ENCODE peak calls at places on chromosome 18, in nine cellular contexts. One of them, this sample, is unnamed.

GRCh38 chr18:37512400-37512799 is 53.2 kb downstream of the CELF4 start:
- DNase-seq in DND-41: no peak
- DNase-seq in GM12865: no peak
- DNase-seq in astrocyte of the spinal cord: no peak
- DNase-seq in prostate gland: no peak
- DNase-seq in mucosa of descending colon: no peak
- DNase-seq in AG10803: no peak
- DNase-seq in fibroblast of lung: no peak
- DNase-seq in hepatocyte: no peak
- DNase-seq in this sample: no peak

GRCh38 chr18:9095297-9096012 is 7.0 kb upstream of the NDUFV2 start:
- DNase-seq in DND-41: peak; percentile 38
- DNase-seq in GM12865: peak; percentile 85
- DNase-seq in astrocyte of the spinal cord: no peak
- DNase-seq in prostate gland: no peak
- DNase-seq in mucosa of descending colon: no peak
- DNase-seq in AG10803: no peak
- DNase-seq in fibroblast of lung: peak; percentile 43
- DNase-seq in hepatocyte: peak; percentile 24
- DNase-seq in this sample: no peak

GRCh38 chr18:22983175-22983574 is 50.0 kb downstream of the RBBP8 start:
- DNase-seq in DND-41: no peak
- DNase-seq in GM12865: peak; percentile 24
- DNase-seq in astrocyte of the spinal cord: peak; percentile 66
- DNase-seq in prostate gland: no peak
- DNase-seq in mucosa of descending colon: no peak
- DNase-seq in AG10803: peak; percentile 69
- DNase-seq in fibroblast of lung: peak; percentile 47
- DNase-seq in hepatocyte: peak; percentile 35
- DNase-seq in this sample: peak; percentile 5

GRCh38 chr18:3207565-3207964 is 12.2 kb downstream of the MYOM1 start:
- DNase-seq in DND-41: no peak
- DNase-seq in GM12865: no peak
- DNase-seq in astrocyte of the spinal cord: no peak
- DNase-seq in prostate gland: no peak
- DNase-seq in mucosa of descending colon: no peak
- DNase-seq in AG10803: no peak
- DNase-seq in fibroblast of lung: no peak
- DNase-seq in hepatocyte: peak; percentile 40
- DNase-seq in this sample: no peak

GRCh38 chr18:12278765-12279682 is 24.9 kb downstream of the CIDEA start:
- DNase-seq in DND-41: no peak
- DNase-seq in GM12865: no peak
- DNase-seq in astrocyte of the spinal cord: peak; percentile 98
- DNase-seq in prostate gland: peak; percentile 31
- DNase-seq in mucosa of descending colon: peak; percentile 56
- DNase-seq in AG10803: peak; percentile 95
- DNase-seq in fibroblast of lung: peak; percentile 98
- DNase-seq in hepatocyte: peak; percentile 83
- DNase-seq in this sample: peak; percentile 91

GRCh38 chr18:76494181-76494540 is 881 bp downstream of the ZNF516 start:
- DNase-seq in DND-41: no peak
- DNase-seq in GM12865: peak; percentile 38
- DNase-seq in astrocyte of the spinal cord: peak; percentile 41
- DNase-seq in prostate gland: no peak
- DNase-seq in mucosa of descending colon: peak; percentile 67
- DNase-seq in AG10803: peak; percentile 35
- DNase-seq in fibroblast of lung: peak; percentile 45
- DNase-seq in hepatocyte: peak; percentile 70
- DNase-seq in this sample: no peak

GRCh38 chr18:13614701-13615288 is 111.6 kb downstream of the FAM210A start:
- DNase-seq in DND-41: peak; percentile 72
- DNase-seq in GM12865: peak; percentile 56
- DNase-seq in astrocyte of the spinal cord: no peak
- DNase-seq in prostate gland: no peak
- DNase-seq in mucosa of descending colon: no peak
- DNase-seq in AG10803: no peak
- DNase-seq in fibroblast of lung: no peak
- DNase-seq in hepatocyte: no peak
- DNase-seq in this sample: no peak

GRCh38 chr18:79917351-79918088 is 33.9 kb downstream of the SLC66A2 start:
- DNase-seq in DND-41: no peak
- DNase-seq in GM12865: no peak
- DNase-seq in astrocyte of the spinal cord: no peak
- DNase-seq in prostate gland: peak; percentile 2
- DNase-seq in mucosa of descending colon: peak; percentile 13
- DNase-seq in AG10803: no peak
- DNase-seq in fibroblast of lung: no peak
- DNase-seq in hepatocyte: no peak
- DNase-seq in this sample: no peak

GRCh38 chr18:5951515-5952081 is 56.3 kb upstream of the TMEM200C start:
- DNase-seq in DND-41: no peak
- DNase-seq in GM12865: no peak
- DNase-seq in astrocyte of the spinal cord: no peak
- DNase-seq in prostate gland: no peak
- DNase-seq in mucosa of descending colon: no peak
- DNase-seq in AG10803: no peak
- DNase-seq in fibroblast of lung: no peak
- DNase-seq in hepatocyte: no peak
- DNase-seq in this sample: no peak

GRCh38 chr18:9814431-9814830 is 71.3 kb upstream of the TXNDC2 start:
- DNase-seq in DND-41: no peak
- DNase-seq in GM12865: no peak
- DNase-seq in astrocyte of the spinal cord: peak; percentile 91
- DNase-seq in prostate gland: no peak
- DNase-seq in mucosa of descending colon: no peak
- DNase-seq in AG10803: peak; percentile 85
- DNase-seq in fibroblast of lung: peak; percentile 94
- DNase-seq in hepatocyte: no peak
- DNase-seq in this sample: no peak

DNA sequence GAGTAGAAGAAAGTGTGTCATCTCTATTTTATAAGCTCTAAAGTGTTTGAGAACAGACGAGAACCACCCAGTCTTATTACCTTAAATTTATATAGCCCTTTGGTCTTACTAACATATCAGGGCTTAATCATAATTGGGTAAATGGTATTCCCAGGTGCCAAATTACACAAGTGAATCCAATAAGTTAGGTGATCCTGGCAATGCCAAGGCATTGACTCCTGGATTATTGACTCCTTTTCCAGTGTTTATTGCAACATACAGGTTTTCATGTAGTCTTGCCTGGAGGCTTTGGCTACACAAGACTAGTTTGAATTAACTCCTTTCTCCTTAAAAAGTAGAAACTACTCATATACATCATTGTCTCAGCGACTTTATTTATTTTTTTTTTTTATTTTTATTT is 59.7 kb upstream of the MAPRE2 start:
- DNase-seq in DND-41: no peak
- DNase-seq in GM12865: no peak
- DNase-seq in astrocyte of the spinal cord: no peak
- DNase-seq in prostate gland: no peak
- DNase-seq in mucosa of descending colon: no peak
- DNase-seq in AG10803: no peak
- DNase-seq in fibroblast of lung: no peak
- DNase-seq in hepatocyte: no peak
- DNase-seq in this sample: no peak
- TF ChIP-seq CTCF in DND-41: no peak
- TF ChIP-seq CTCF in GM12865: no peak
- TF ChIP-seq CTCF in astrocyte of the spinal cord: no peak
- TF ChIP-seq CTCF in prostate gland: no peak
- TF ChIP-seq CTCF in mucosa of descending colon: no peak
- TF ChIP-seq CTCF in AG10803: no peak
- TF ChIP-seq CTCF in fibroblast of lung: no peak
- TF ChIP-seq CTCF in hepatocyte: no peak
- TF ChIP-seq CTCF in this sample: no peak

DNA sequence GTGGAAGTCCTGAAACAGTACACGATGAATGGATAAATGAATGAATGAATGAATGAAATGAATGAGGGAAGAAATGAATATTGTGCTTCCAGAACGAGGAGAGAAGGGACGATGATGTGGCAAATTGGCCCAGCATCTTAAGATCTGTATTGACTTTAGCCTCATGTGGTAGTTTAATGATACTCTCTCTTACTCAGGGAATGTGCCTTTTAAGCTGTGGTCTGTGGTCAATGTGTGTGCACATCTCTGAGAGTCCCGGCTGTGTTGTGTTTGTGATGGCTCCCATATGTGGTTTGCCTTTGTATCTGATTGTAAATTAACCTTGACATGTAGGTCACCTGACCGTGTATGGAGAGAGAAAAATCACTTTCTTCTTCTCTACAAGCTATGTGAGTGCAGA is 91.1 kb downstream of the NEDD4L start:
- DNase-seq in DND-41: peak; percentile 15
- DNase-seq in GM12865: peak; percentile 29
- DNase-seq in astrocyte of the spinal cord: peak; percentile 95
- DNase-seq in prostate gland: no peak
- DNase-seq in mucosa of descending colon: no peak
- DNase-seq in AG10803: peak; percentile 96
- DNase-seq in fibroblast of lung: peak; percentile 93
- DNase-seq in hepatocyte: no peak
- DNase-seq in this sample: peak; percentile 83
- H3K4me3 ChIP-seq in DND-41: no peak overlapping the region
- H3K4me3 ChIP-seq in GM12865: no peak overlapping the region
- H3K4me3 ChIP-seq in astrocyte of the spinal cord: no peak overlapping the region
- H3K4me3 ChIP-seq in prostate gland: no peak overlapping the region
- H3K4me3 ChIP-seq in mucosa of descending colon: no peak overlapping the region
- H3K4me3 ChIP-seq in AG10803: no peak overlapping the region
- H3K4me3 ChIP-seq in fibroblast of lung: no peak overlapping the region
- H3K4me3 ChIP-seq in hepatocyte: no peak overlapping the region
- H3K4me3 ChIP-seq in this sample: peak overlapping the region; percentile 12

GRCh38 chr18:73544618-73545017 is 603.0 kb downstream of the FBXO15 start:
- DNase-seq in DND-41: no peak
- DNase-seq in GM12865: no peak
- DNase-seq in astrocyte of the spinal cord: peak; percentile 2
- DNase-seq in prostate gland: no peak
- DNase-seq in mucosa of descending colon: no peak
- DNase-seq in AG10803: no peak
- DNase-seq in fibroblast of lung: no peak
- DNase-seq in hepatocyte: no peak
- DNase-seq in this sample: no peak
- TF ChIP-seq CTCF in DND-41: no peak
- TF ChIP-seq CTCF in GM12865: no peak
- TF ChIP-seq CTCF in astrocyte of the spinal cord: no peak
- TF ChIP-seq CTCF in prostate gland: no peak
- TF ChIP-seq CTCF in mucosa of descending colon: no peak
- TF ChIP-seq CTCF in AG10803: no peak
- TF ChIP-seq CTCF in fibroblast of lung: no peak
- TF ChIP-seq CTCF in hepatocyte: no peak
- TF ChIP-seq CTCF in this sample: no peak

DNA sequence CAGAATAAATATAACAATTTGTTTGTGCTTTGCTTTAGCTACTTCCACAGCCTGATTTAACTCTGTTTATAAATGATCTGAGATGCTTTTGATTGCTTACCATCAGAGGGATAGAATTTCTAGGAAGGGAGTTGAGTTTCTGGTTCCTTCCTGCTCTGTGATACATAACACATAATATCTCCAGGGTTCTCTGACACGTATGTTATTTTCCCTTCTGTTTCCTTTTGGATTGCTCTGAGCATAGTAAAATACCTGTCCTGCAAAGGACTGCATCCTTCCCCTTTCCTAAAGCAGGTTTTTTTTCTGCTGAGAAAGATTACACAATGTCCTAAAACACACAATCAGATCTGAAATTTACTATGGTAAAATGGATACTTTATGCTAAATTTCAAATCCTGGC is 76.1 kb downstream of the CABYR start:
- DNase-seq in DND-41: no peak
- DNase-seq in GM12865: no peak
- DNase-seq in astrocyte of the spinal cord: no peak
- DNase-seq in prostate gland: no peak
- DNase-seq in mucosa of descending colon: no peak
- DNase-seq in AG10803: no peak
- DNase-seq in fibroblast of lung: no peak
- DNase-seq in hepatocyte: no peak
- DNase-seq in this sample: no peak
- H3K4me3 ChIP-seq in DND-41: no peak overlapping the region
- H3K4me3 ChIP-seq in GM12865: no peak overlapping the region
- H3K4me3 ChIP-seq in astrocyte of the spinal cord: no peak overlapping the region
- H3K4me3 ChIP-seq in prostate gland: no peak overlapping the region
- H3K4me3 ChIP-seq in mucosa of descending colon: no peak overlapping the region
- H3K4me3 ChIP-seq in AG10803: no peak overlapping the region
- H3K4me3 ChIP-seq in fibroblast of lung: no peak overlapping the region
- H3K4me3 ChIP-seq in hepatocyte: no peak overlapping the region
- H3K4me3 ChIP-seq in this sample: no peak overlapping the region

GRCh38 chr18:38545071-38545470 is 979.5 kb upstream of the CELF4 start:
- DNase-seq in DND-41: no peak
- DNase-seq in GM12865: peak; percentile 42
- DNase-seq in astrocyte of the spinal cord: no peak
- DNase-seq in prostate gland: peak; percentile 8
- DNase-seq in mucosa of descending colon: no peak
- DNase-seq in AG10803: no peak
- DNase-seq in fibroblast of lung: no peak
- DNase-seq in hepatocyte: peak; percentile 52
- DNase-seq in this sample: no peak
- TF ChIP-seq CTCF in DND-41: peak; percentile 38
- TF ChIP-seq CTCF in GM12865: peak; percentile 31
- TF ChIP-seq CTCF in astrocyte of the spinal cord: no peak
- TF ChIP-seq CTCF in prostate gland: no peak
- TF ChIP-seq CTCF in mucosa of descending colon: no peak
- TF ChIP-seq CTCF in AG10803: no peak
- TF ChIP-seq CTCF in fibroblast of lung: no peak
- TF ChIP-seq CTCF in hepatocyte: peak; percentile 40
- TF ChIP-seq CTCF in this sample: no peak

GRCh38 chr18:77559274-77559910 is 309.7 kb downstream of the GALR1 start:
- DNase-seq in DND-41: no peak
- DNase-seq in GM12865: no peak
- DNase-seq in astrocyte of the spinal cord: no peak
- DNase-seq in prostate gland: no peak
- DNase-seq in mucosa of descending colon: no peak
- DNase-seq in AG10803: no peak
- DNase-seq in fibroblast of lung: no peak
- DNase-seq in hepatocyte: peak; percentile 14
- DNase-seq in this sample: no peak
- H3K4me3 ChIP-seq in DND-41: no peak overlapping the region
- H3K4me3 ChIP-seq in GM12865: no peak overlapping the region
- H3K4me3 ChIP-seq in astrocyte of the spinal cord: no peak overlapping the region
- H3K4me3 ChIP-seq in prostate gland: no peak overlapping the region
- H3K4me3 ChIP-seq in mucosa of descending colon: no peak overlapping the region
- H3K4me3 ChIP-seq in AG10803: no peak overlapping the region
- H3K4me3 ChIP-seq in fibroblast of lung: no peak overlapping the region
- H3K4me3 ChIP-seq in hepatocyte: no peak overlapping the region
- H3K4me3 ChIP-seq in this sample: no peak overlapping the region

GRCh38 chr18:26621161-26622026 is 73.0 kb upstream of the KCTD1 start:
- DNase-seq in DND-41: peak; percentile 49
- DNase-seq in GM12865: peak; percentile 69
- DNase-seq in astrocyte of the spinal cord: peak; percentile 35
- DNase-seq in prostate gland: peak; percentile 26
- DNase-seq in mucosa of descending colon: peak; percentile 65
- DNase-seq in AG10803: no peak
- DNase-seq in fibroblast of lung: no peak
- DNase-seq in hepatocyte: peak; percentile 72
- DNase-seq in this sample: no peak
- TF ChIP-seq CTCF in DND-41: peak; percentile 67
- TF ChIP-seq CTCF in GM12865: peak; percentile 62
- TF ChIP-seq CTCF in astrocyte of the spinal cord: peak; percentile 66
- TF ChIP-seq CTCF in prostate gland: no peak
- TF ChIP-seq CTCF in mucosa of descending colon: peak; percentile 47
- TF ChIP-seq CTCF in AG10803: peak; percentile 44
- TF ChIP-seq CTCF in fibroblast of lung: peak; percentile 27
- TF ChIP-seq CTCF in hepatocyte: peak; percentile 69
- TF ChIP-seq CTCF in this sample: peak; percentile 54

This sample was measured in HFF-Myc.